ENCODE peak calls at places on chromosomes 11 and 22, in seven cellular contexts. One of them, this sample, is unnamed.

GRCh38 chr22:38284042-38284402 is 11.2 kb upstream of the TMEM184B start:
- DNase-seq in gastrocnemius medialis: peak; percentile 55
- DNase-seq in adrenal gland: no peak
- DNase-seq in K562: no peak
- DNase-seq in right lobe of liver: no peak
- DNase-seq in HCT116: no peak
- DNase-seq in stomach: no peak
- DNase-seq in this sample: peak; percentile 85

GRCh38 chr11:59154585-59154984 is 11.9 kb downstream of the FAM111A start:
- DNase-seq in stomach: no peak
- DNase-seq in right lobe of liver: no peak
- DNase-seq in adrenal gland: no peak
- DNase-seq in HCT116: no peak
- DNase-seq in gastrocnemius medialis: no peak
- DNase-seq in K562: no peak
- DNase-seq in this sample: no peak

GRCh38 chr22:46085831-46086576 is 64.3 kb upstream of the PPARA start:
- DNase-seq in adrenal gland: peak; percentile 85
- DNase-seq in HCT116: peak; percentile 69
- DNase-seq in gastrocnemius medialis: peak; percentile 84
- DNase-seq in stomach: peak; percentile 87
- DNase-seq in K562: peak; percentile 92
- DNase-seq in right lobe of liver: peak; percentile 60
- DNase-seq in this sample: peak; percentile 90

GRCh38 chr11:112216591-112217105 is 9.6 kb upstream of the PTS start:
- DNase-seq in stomach: no peak
- DNase-seq in HCT116: no peak
- DNase-seq in right lobe of liver: peak; percentile 74
- DNase-seq in K562: no peak
- DNase-seq in adrenal gland: no peak
- DNase-seq in gastrocnemius medialis: no peak
- DNase-seq in this sample: no peak

GRCh38 chr11:74937696-74938475 is 11.0 kb downstream of the XRRA1 start:
- DNase-seq in gastrocnemius medialis: no peak
- DNase-seq in adrenal gland: no peak
- DNase-seq in HCT116: no peak
- DNase-seq in stomach: no peak
- DNase-seq in K562: no peak
- DNase-seq in right lobe of liver: no peak
- DNase-seq in this sample: no peak

GRCh38 chr22:19880786-19881569 is 26.3 kb upstream of the GNB1L start:
- DNase-seq in adrenal gland: no peak
- DNase-seq in HCT116: peak; percentile 41
- DNase-seq in stomach: no peak
- DNase-seq in gastrocnemius medialis: peak; percentile 9
- DNase-seq in K562: peak; percentile 90
- DNase-seq in right lobe of liver: no peak
- DNase-seq in this sample: peak; percentile 74

GRCh38 chr11:110989734-110990133 is 255.8 kb upstream of the POU2AF2 start:
- DNase-seq in adrenal gland: peak; percentile 49
- DNase-seq in HCT116: no peak
- DNase-seq in right lobe of liver: peak; percentile 73
- DNase-seq in stomach: no peak
- DNase-seq in gastrocnemius medialis: peak; percentile 57
- DNase-seq in K562: no peak
- DNase-seq in this sample: peak; percentile 74

GRCh38 chr11:17606206-17607082 is 59.4 kb downstream of the OTOG start:
- DNase-seq in right lobe of liver: no peak
- DNase-seq in HCT116: no peak
- DNase-seq in gastrocnemius medialis: no peak
- DNase-seq in adrenal gland: no peak
- DNase-seq in K562: no peak
- DNase-seq in stomach: no peak
- DNase-seq in this sample: no peak

DNA sequence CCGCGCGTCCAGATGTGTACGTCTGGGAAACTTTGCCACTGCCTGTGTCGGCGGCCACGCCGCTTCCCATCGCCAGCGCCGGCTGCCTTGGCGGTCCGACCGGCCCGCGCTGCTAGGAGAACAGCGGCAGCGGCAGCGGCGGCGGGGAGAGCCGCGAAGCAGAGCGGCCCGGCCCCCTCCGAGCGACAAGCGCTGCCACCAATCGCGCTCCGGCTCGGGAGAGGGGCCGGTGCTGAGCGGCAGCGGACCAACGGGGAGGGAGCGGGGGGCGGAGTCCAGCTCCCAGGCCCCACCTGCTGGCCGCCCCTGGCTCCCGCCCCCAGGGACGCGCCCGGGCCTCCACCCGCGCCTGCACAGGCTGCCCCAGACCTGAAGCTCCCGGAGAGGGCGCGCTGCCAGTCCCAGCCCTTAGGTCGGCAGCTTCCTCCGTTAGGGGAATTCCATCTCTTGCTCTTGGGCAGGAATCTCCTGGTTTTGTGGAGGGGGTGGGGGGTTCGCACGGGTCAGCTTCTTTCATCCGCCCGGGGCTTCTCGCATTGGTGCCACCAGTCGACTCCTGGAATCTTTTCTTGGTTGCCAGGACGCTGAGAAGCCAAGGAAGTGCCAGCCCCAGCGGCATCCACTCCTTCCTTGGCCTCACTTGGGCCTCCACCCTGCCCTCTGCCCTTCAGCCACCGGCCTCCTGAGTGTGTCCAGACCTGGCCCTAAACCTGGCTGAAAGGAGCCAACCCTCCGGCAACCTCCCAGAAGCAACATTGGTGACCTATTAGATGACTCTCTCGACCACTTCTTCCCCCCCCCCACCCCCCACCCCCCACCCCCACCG is at the start of gene GALNT18:
- DNase-seq in stomach: peak; percentile 93
- DNase-seq in adrenal gland: peak; percentile 92
- DNase-seq in gastrocnemius medialis: peak; percentile 84
- DNase-seq in HCT116: peak; percentile 81
- DNase-seq in K562: peak; percentile 100
- DNase-seq in right lobe of liver: peak; percentile 96
- DNase-seq in this sample: peak; percentile 97
- TF ChIP-seq POLR2A in stomach: no peak
- TF ChIP-seq POLR2A in adrenal gland: peak; percentile 70
- TF ChIP-seq POLR2A in gastrocnemius medialis: peak; percentile 72
- TF ChIP-seq POLR2A in HCT116: peak; percentile 18
- TF ChIP-seq POLR2A in K562: no peak
- TF ChIP-seq POLR2A in right lobe of liver: peak; percentile 91
- TF ChIP-seq POLR2A in this sample: peak; percentile 73

DNA sequence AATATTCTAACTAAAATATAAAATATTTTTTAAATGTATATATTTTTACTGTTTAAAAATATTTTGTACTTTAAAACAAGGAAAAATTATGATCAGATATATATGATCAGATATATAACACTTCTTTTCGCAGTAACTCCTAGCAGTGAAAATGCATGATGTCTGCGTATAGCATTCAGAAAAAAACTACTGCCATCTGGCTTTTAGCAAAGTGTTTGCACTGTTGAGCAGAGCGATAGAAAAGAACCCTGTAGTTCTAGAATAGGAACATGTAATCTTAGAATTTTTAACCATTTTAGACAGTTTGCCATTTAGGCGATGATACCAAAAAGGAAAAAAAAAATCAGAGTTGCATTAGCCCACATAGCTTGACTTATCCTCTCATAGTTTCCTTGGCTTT is 370.4 kb upstream of the ANO3 start:
- DNase-seq in K562: no peak
- DNase-seq in gastrocnemius medialis: no peak
- DNase-seq in HCT116: no peak
- DNase-seq in stomach: no peak
- DNase-seq in right lobe of liver: no peak
- DNase-seq in adrenal gland: no peak
- DNase-seq in this sample: no peak
- TF ChIP-seq CTCF in K562: no peak
- TF ChIP-seq CTCF in gastrocnemius medialis: no peak
- TF ChIP-seq CTCF in HCT116: no peak
- TF ChIP-seq CTCF in stomach: no peak
- TF ChIP-seq CTCF in right lobe of liver: no peak
- TF ChIP-seq CTCF in adrenal gland: no peak
- TF ChIP-seq CTCF in this sample: no peak

DNA sequence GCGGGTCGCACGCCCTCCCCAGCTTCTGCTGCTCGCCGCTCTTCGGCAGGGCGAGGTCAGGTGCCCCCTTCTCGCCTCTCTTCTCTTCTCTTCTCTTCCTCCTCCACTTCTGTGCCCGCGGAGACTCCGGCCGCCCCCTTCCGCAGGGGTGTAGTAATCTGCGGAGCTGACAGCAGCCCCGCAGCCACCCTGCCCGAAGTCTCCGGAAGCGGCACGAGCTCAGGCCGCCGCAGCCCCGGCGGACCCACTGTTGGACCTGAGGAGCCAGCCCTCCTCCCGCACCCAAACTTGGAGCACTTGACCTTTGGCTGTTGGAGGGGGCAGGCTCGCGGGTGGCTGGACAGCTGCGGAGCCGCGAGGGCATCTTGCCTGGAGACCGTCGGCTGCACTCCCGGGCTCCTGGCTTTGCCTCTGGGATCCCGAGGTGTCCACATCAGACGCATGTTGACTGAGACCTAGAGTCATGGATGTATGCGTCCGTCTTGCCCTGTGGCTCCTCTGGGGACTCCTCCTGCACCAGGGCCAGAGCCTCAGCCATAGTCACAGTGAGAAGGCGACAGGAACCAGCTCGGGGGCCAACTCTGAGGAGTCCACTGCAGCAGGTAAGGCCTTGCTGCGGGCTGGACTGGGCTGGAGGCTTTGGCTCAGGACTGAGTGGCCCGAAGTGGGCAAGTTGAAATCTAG is 486 bp downstream of the STIM1 start:
- DNase-seq in adrenal gland: peak; percentile 49
- DNase-seq in right lobe of liver: peak; percentile 82
- DNase-seq in HCT116: no peak
- DNase-seq in gastrocnemius medialis: peak; percentile 88
- DNase-seq in K562: peak; percentile 53
- DNase-seq in stomach: peak; percentile 46
- DNase-seq in this sample: peak; percentile 79
- TF ChIP-seq POLR2A in adrenal gland: peak; percentile 24
- TF ChIP-seq POLR2A in right lobe of liver: peak; percentile 20
- TF ChIP-seq POLR2A in HCT116: no peak
- TF ChIP-seq POLR2A in gastrocnemius medialis: peak; percentile 40
- TF ChIP-seq POLR2A in K562: no peak
- TF ChIP-seq POLR2A in stomach: no peak
- TF ChIP-seq POLR2A in this sample: no peak

GRCh38 chr22:31490496-31490925 is 869 bp upstream of the EIF4ENIF1 start:
- DNase-seq in stomach: peak; percentile 53
- DNase-seq in HCT116: peak; percentile 22
- DNase-seq in gastrocnemius medialis: peak; percentile 42
- DNase-seq in K562: peak; percentile 15
- DNase-seq in right lobe of liver: peak; percentile 48
- DNase-seq in adrenal gland: peak; percentile 72
- DNase-seq in this sample: peak; percentile 77
- TF ChIP-seq CTCF in stomach: peak; percentile 5
- TF ChIP-seq CTCF in HCT116: no peak
- TF ChIP-seq CTCF in gastrocnemius medialis: no peak
- TF ChIP-seq CTCF in K562: peak; percentile 25
- TF ChIP-seq CTCF in right lobe of liver: no peak
- TF ChIP-seq CTCF in adrenal gland: peak; percentile 27
- TF ChIP-seq CTCF in this sample: no peak

DNA sequence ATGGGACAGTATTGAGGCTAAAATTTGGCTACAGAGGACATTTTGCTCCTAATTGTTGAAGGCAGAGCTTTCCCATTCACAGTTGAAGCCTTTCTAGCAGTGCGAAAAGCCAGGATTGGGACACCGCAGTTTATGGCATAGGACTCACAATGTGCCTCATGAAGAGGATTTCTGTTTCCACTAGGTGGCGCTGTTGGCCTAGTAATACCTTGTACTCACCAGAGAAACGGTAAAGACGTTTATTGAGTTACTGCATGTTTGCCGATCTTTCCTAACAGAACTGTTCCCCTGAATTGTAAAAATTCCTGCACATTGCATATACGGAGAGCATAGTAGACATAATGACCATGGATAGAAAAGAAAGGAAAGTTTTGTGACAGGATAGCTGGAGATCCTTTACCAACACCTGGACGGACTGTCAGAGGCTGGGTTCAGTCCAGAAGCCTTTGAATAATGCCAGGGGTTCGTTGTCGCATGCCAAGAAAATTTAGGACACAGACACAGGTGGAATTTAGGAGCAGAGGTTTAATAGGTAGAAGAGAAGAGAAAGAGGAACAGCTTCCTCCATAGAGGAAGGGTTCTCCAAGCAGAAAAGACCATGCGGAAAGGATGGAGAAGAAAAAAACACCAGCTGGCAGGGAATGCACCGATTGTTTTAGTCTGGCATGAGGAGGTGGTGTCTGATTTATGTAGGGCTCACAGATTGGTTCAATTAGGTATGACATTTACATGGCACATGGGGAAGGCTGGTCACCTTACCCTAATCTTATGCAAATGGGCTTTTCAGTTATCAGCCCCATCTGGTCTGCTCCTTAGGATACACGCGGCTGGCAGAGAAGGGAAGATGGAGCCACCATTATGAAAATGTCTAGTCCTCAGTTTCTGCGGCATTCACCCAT is 10.8 kb upstream of the OR51D1 start:
- DNase-seq in adrenal gland: peak; percentile 29
- DNase-seq in K562: peak; percentile 63
- DNase-seq in stomach: peak; percentile 64
- DNase-seq in gastrocnemius medialis: no peak
- DNase-seq in HCT116: peak; percentile 75
- DNase-seq in right lobe of liver: peak; percentile 54
- DNase-seq in this sample: peak; percentile 74
- TF ChIP-seq POLR2A in adrenal gland: no peak
- TF ChIP-seq POLR2A in K562: no peak
- TF ChIP-seq POLR2A in stomach: no peak
- TF ChIP-seq POLR2A in gastrocnemius medialis: no peak
- TF ChIP-seq POLR2A in HCT116: no peak
- TF ChIP-seq POLR2A in right lobe of liver: no peak
- TF ChIP-seq POLR2A in this sample: no peak

GRCh38 chr11:68821670-68822069 is 20.0 kb downstream of the CPT1A start:
- DNase-seq in stomach: no peak
- DNase-seq in gastrocnemius medialis: no peak
- DNase-seq in HCT116: no peak
- DNase-seq in K562: peak; percentile 27
- DNase-seq in adrenal gland: no peak
- DNase-seq in right lobe of liver: no peak
- DNase-seq in this sample: no peak
- TF ChIP-seq CTCF in stomach: no peak
- TF ChIP-seq CTCF in gastrocnemius medialis: no peak
- TF ChIP-seq CTCF in HCT116: peak; percentile 43
- TF ChIP-seq CTCF in K562: no peak
- TF ChIP-seq CTCF in adrenal gland: no peak
- TF ChIP-seq CTCF in right lobe of liver: no peak
- TF ChIP-seq CTCF in this sample: no peak